ENCODE peak calls at places on chromosomes 11 and 22, in four cellular contexts. R is cardiac muscle cell, W is heart right ventricle, A is HFF-Myc. E is an unnamed sample.

GRCh38 chr11:46918087-46918751 is at the start of gene LRP4:
- DNase-seq in R (peak), W (peak), A (no peak), E (no peak)

GRCh38 chr11:86931965-86932332 is 23.2 kb downstream of the FZD4 start:
- DNase-seq in R (peak), A (no peak), W (no peak), E (no peak)

GRCh38 chr11:120384476-120384875 is 48.3 kb downstream of the ARHGEF12 start:
- DNase-seq in R (no peak), A (no peak), W (no peak), E (no peak)

GRCh38 chr11:32334822-32335221 is 100.5 kb downstream of the WT1 start:
- DNase-seq in W (no peak), A (no peak), R (no peak), E (no peak)

GRCh38 chr11:64987998-64988854 is 8.5 kb downstream of the BATF2 start:
- DNase-seq in W (no peak), A (no peak), R (no peak), E (no peak)

GRCh38 chr11:121780971-121781370 is 328.2 kb upstream of the SORL1-AS1 start:
- DNase-seq in W (no peak), A (no peak), R (no peak), E (no peak)

GRCh38 chr11:91804057-91804456 is 420.6 kb upstream of the FAT3 start:
- DNase-seq in A (no peak), W (no peak), R (peak), E (no peak)

GRCh38 chr11:12598330-12599256 is 75.6 kb upstream of the TEAD1 start:
- DNase-seq in R (peak), W (no peak), A (no peak), E (no peak)

GRCh38 chr11:199782-200181 is 6.9 kb downstream of the SCGB1C1 start:
- DNase-seq in R (no peak), A (no peak), W (no peak), E (no peak)

GRCh38 chr22:46004105-46004866 is 27.3 kb upstream of the WNT7B start:
- DNase-seq in R (no peak), A (no peak), W (no peak), E (no peak)

GRCh38 chr22:45159652-45160462 is 3.9 kb upstream of the NUP50 start:
- DNase-seq in W (no peak), R (peak), A (no peak), E (no peak)

GRCh38 chr11:93743316-93743715 is 1.8 kb downstream of the C11orf54 start:
- DNase-seq in A (no peak), W (no peak), R (no peak), E (no peak)

GRCh38 chr11:64969209-64969608 is 2.7 kb downstream of the MAJIN start:
- DNase-seq in R (peak), A (peak), W (no peak), E (no peak)

GRCh38 chr22:46090631-46091201 is 59.6 kb upstream of the PPARA start:
- DNase-seq in W (peak), R (no peak), A (no peak), E (no peak)

GRCh38 chr11:108593214-108593909 is at the start of gene EXPH5:
- DNase-seq in W (peak), A (peak), R (peak), E (peak)

GRCh38 chr11:124798991-124799383 is 1.2 kb downstream of the MSANTD2 start:
- DNase-seq in W (no peak), R (peak), A (peak), E (peak)

GRCh38 chr22:17578129-17578754 is 14.9 kb downstream of the SLC25A18 start:
- DNase-seq in A (no peak), R (peak), W (peak), E (no peak)

GRCh38 chr22:30922151-30922611 is 46.4 kb downstream of the MORC2 start:
- DNase-seq in A (peak), R (peak), W (peak), E (no peak)

GRCh38 chr11:36026315-36026968 is 82.6 kb downstream of the LDLRAD3 start:
- DNase-seq in W (no peak), R (no peak), A (no peak), E (no peak)

GRCh38 chr11:32210601-32211000 is 119.7 kb downstream of the RCN1 start:
- DNase-seq in R (peak), W (no peak), A (no peak), E (no peak)

GRCh38 chr11:96056581-96056980 is 132.7 kb upstream of the MTMR2 start:
- DNase-seq in W (no peak), A (no peak), R (no peak), E (no peak)
- TF ChIP-seq CTCF in W (no peak), A (no peak), R (no peak), E (no peak)

GRCh38 chr22:19892925-19893324 is 38.3 kb upstream of the GNB1L start:
- DNase-seq in A (no peak), R (no peak), W (no peak), E (no peak)

GRCh38 chr22:19889951-19890350 is 35.3 kb upstream of the GNB1L start:
- DNase-seq in R (no peak), A (no peak), W (no peak), E (no peak)

GRCh38 chr22:19892249-19892879 is 37.7 kb upstream of the GNB1L start:
- DNase-seq in A (peak), W (no peak), R (peak), E (no peak)

GRCh38 chr22:19890502-19891349 is 36.1 kb upstream of the GNB1L start:
- DNase-seq in A (no peak), R (no peak), W (no peak), E (no peak)

DNA sequence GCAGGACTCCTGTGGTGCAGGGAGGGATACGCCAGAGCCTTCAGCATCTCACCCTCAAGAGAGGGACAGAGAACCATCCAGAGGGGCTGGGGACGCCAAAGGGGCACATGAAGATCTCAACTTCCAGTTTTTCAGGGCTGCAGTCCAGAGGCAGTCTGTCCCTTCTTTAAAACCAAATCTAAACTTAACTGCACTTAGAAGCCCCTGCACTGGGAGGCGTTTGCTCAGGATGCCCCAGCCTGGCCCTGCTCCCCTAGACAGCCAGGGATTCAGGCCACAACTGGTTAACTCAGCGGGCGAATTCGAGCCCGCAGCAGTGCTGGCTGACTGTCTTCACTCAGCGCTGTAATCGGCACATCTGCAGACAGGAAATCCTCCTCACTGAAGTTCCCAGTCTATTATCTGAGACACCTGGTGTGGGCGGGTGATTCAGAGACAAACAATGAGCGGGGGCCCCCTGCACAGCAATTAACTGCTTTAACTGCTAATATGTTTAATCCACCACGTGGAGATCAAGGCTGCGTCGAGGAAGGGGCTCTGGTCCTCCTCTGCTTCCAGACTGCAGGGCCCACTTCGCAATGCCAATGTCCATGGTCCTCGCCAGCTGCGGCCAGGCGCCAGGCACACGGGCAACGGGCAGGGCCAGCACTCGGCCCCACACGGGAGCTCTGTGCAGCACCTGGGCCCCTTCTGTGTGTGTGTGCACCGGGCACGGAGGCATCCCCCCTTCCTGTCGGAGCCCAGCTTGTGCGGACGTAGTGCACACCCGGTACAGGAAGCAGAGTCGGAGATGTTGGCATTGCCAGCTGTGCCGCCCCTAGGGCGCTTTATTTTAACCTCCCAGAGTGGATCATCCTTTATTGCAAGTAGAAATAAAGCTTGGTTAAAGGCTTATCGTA is 36.9 kb upstream of the GNB1L start:
- DNase-seq in A (peak), W (no peak), R (peak), E (peak)
- TF ChIP-seq CTCF in A (peak), W (no peak), R (no peak), E (peak)

GRCh38 chr22:37023743-37024338 is 4.3 kb downstream of the MPST start:
- DNase-seq in A (no peak), W (no peak), R (no peak), E (no peak)
- TF ChIP-seq CTCF in A (no peak), W (no peak), R (no peak), E (no peak)

DNA sequence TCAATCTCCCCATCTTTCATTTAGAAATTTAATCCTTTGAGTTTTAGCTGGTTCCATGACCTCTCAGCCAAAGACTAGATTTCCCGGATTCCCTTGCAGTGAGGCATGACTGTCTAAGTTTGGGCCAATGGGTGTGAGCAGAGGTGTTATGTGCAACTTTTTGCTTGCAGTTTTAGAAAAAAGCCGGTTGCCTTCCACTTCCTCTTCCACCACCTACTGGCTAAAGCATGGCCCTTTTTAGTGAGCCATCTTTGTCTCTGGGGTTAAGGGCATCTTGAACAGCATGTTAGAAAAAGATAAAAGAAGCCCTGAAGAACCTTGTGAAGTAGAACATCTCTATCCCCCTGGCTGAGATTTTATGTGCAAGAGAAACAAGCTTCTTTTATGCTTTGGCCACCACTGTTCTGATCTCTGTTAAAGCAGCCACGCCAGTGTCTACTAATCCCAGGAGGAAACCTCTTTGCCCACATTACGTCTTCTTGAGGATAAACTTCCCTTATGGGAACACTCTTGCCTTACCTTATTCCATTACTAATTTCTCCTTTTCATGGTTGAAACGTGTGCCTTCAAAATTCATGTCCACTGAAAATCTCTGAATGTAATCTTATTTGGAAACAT is 279.9 kb downstream of the TENM4 start:
- DNase-seq in R (peak), W (no peak), A (no peak), E (no peak)
- TF ChIP-seq CTCF in R (peak), W (peak), A (no peak), E (no peak)

GRCh38 chr11:58594826-58595225 is 16.0 kb downstream of the ZFP91 start:
- DNase-seq in R (no peak), W (no peak), A (no peak), E (no peak)
- TF ChIP-seq CTCF in R (no peak), W (no peak), A (no peak), E (no peak)

E was measured in astrocyte of the cerebellum.